ENCODE peak calls at places on chromosomes 16 and 17, in nine cellular contexts. H, P, E, K, C, T, Z, F and S are unnamed samples.

GRCh38 chr17:51541215-51541614 is 280.9 kb downstream of the UTP18 start:
- DNase-seq in K (no peak), H (no peak), T (no peak), Z (no peak), P (no peak), C (no peak), E (no peak), F (no peak), S (no peak)

GRCh38 chr17:80464486-80464885 is 11.9 kb downstream of the NPTX1 start:
- DNase-seq in P (no peak), T (no peak), F (no peak), K (no peak), E (no peak), C (no peak), H (no peak), Z (no peak), S (no peak)

GRCh38 chr17:17499402-17500145 is 3.4 kb upstream of the RASD1 start:
- DNase-seq in H (no peak), T (no peak), F (no peak), C (no peak), P (no peak), K (no peak), E (no peak), Z (no peak), S (no peak)

GRCh38 chr16:18041864-18042834 is 294.4 kb downstream of the NPIPA8 start:
- DNase-seq in E (no peak), K (no peak), T (no peak), C (no peak), P (no peak), Z (no peak), H (no peak), F (no peak), S (no peak)

GRCh38 chr16:28592511-28592910 is 4.3 kb downstream of the SULT1A2 start:
- DNase-seq in Z (no peak), T (no peak), C (no peak), H (no peak), F (no peak), K (no peak), E (no peak), P (no peak), S (no peak)

GRCh38 chr16:85313541-85314208 is 201.4 kb upstream of the CIBAR2 start:
- DNase-seq in C (peak; percentile 31), P (no peak), E (no peak), T (peak; percentile 39), F (no peak), K (peak; percentile 56), Z (no peak), H (no peak), S (no peak)

GRCh38 chr17:76467366-76467765 is at the start of gene AANAT:
- DNase-seq in E (no peak), Z (no peak), K (no peak), T (no peak), C (no peak), P (no peak), H (no peak), F (no peak), S (no peak)

GRCh38 chr17:72176516-72176851 is 55.7 kb downstream of the SOX9 start:
- DNase-seq in E (no peak), H (peak; percentile 73), K (no peak), C (no peak), F (no peak), Z (no peak), P (no peak), T (no peak), S (no peak)

GRCh38 chr16:86508947-86509758 is 1.2 kb upstream of the FOXF1 start:
- DNase-seq in P (peak; percentile 31), K (no peak), Z (peak; percentile 58), T (peak; percentile 53), H (no peak), E (no peak), C (peak; percentile 87), F (no peak), S (no peak)

GRCh38 chr17:70144260-70144846 is 25.0 kb upstream of the KCNJ2 start:
- DNase-seq in K (no peak), E (no peak), F (no peak), Z (peak; percentile 36), C (peak; percentile 55), T (peak; percentile 30), P (no peak), H (peak; percentile 58), S (no peak)

GRCh38 chr17:5823219-5823618 is 238.9 kb upstream of the NLRP1 start:
- DNase-seq in P (no peak), T (no peak), F (no peak), C (no peak), H (no peak), K (no peak), Z (no peak), E (no peak), S (no peak)

GRCh38 chr17:46106966-46107644 is 86.1 kb downstream of the KANSL1 start:
- DNase-seq in C (peak; percentile 50), E (no peak), K (no peak), T (peak; percentile 65), H (no peak), F (no peak), Z (no peak), P (no peak), S (no peak)

GRCh38 chr17:8673621-8674020 is 43.1 kb upstream of the MYH10 start:
- DNase-seq in T (no peak), K (no peak), P (no peak), F (no peak), H (no peak), Z (no peak), C (peak; percentile 57), E (no peak), S (peak; percentile 13)

GRCh38 chr17:44004761-44005526 is 522 bp downstream of the NAGS start:
- DNase-seq in P (no peak), E (peak; percentile 37), H (peak; percentile 31), F (no peak), Z (no peak), K (no peak), T (peak; percentile 34), C (no peak), S (no peak)

GRCh38 chr17:39069114-39069756 is 82.2 kb downstream of the PLXDC1 start:
- DNase-seq in T (peak; percentile 64), Z (peak; percentile 57), P (no peak), H (peak; percentile 18), C (peak; percentile 70), K (no peak), E (peak; percentile 16), F (no peak), S (no peak)

GRCh38 chr17:33981713-33982601 is 273.1 kb upstream of the CCL2 start:
- DNase-seq in T (no peak), C (no peak), P (no peak), H (peak; percentile 57), E (no peak), Z (no peak), F (no peak), K (no peak), S (no peak)

GRCh38 chr17:20896153-20896649 is 146.6 kb downstream of the USP22 start:
- DNase-seq in E (no peak), T (no peak), K (peak; percentile 6), C (peak; percentile 10), Z (peak; percentile 11), H (no peak), F (no peak), P (peak; percentile 19), S (no peak)

GRCh38 chr17:53792997-53793396 is 29.7 kb upstream of the KIF2B start:
- DNase-seq in C (no peak), K (no peak), Z (no peak), F (no peak), E (no peak), H (no peak), T (no peak), P (no peak), S (no peak)

GRCh38 chr17:39937462-39937861 is 9.9 kb downstream of the LRRC3C start:
- DNase-seq in F (no peak), P (no peak), H (no peak), C (no peak), T (no peak), Z (no peak), E (no peak), K (no peak), S (no peak)